ENCODE peak calls at places on chromosomes 6 and 20, in eight cellular contexts. C is A549; T is caudate nucleus; S is epithelial cell of esophagus; D is left colon; U is spleen; P is mucosa of descending colon; E is T-helper 2 cell treated with Interferon-gamma antibody and Interleukin-4, amounts not matched to agents 5 μg/mL and 100 μg/mL, for 36 hours. W is an unnamed sample.

GRCh38 chr6:107763959-107764358 is 60.2 kb downstream of the SCML4 start:
- DNase-seq in C (no peak), T (no peak), S (no peak), D (no peak), U (no peak), P (no peak), E (no peak), W (no peak)

GRCh38 chr20:46580613-46581012 is 30.2 kb upstream of the OCSTAMP start:
- DNase-seq in C (no peak), T (no peak), S (peak; percentile 22), D (no peak), U (no peak), P (no peak), E (no peak), W (no peak)

GRCh38 chr6:107634147-107635057 is 144.5 kb downstream of the SOBP start:
- DNase-seq in C (no peak), T (no peak), S (no peak), D (no peak), U (no peak), P (no peak), E (no peak), W (no peak)

GRCh38 chr6:14149053-14149746 is 31.6 kb downstream of the CD83 start:
- DNase-seq in C (no peak), T (no peak), S (no peak), D (no peak), U (no peak), P (no peak), E (no peak), W (no peak)

GRCh38 chr6:122472022-122472340 is 374 bp upstream of the SERINC1 start:
- DNase-seq in C (no peak), T (no peak), S (no peak), D (no peak), U (peak; percentile 25), P (no peak), E (no peak), W (no peak)

GRCh38 chr6:142758257-142759025 is 186.5 kb downstream of the HIVEP2 start:
- DNase-seq in C (no peak), T (no peak), S (no peak), D (no peak), U (no peak), P (no peak), E (no peak), W (no peak)

GRCh38 chr20:3925113-3925695 is 36.0 kb downstream of the PANK2 start:
- DNase-seq in C (no peak), T (no peak), S (no peak), D (no peak), U (no peak), P (no peak), E (no peak), W (no peak)

GRCh38 chr6:90530882-90531281 is 56.0 kb downstream of the MAP3K7 start:
- DNase-seq in C (no peak), T (no peak), S (no peak), D (no peak), U (no peak), P (no peak), E (no peak), W (no peak)

GRCh38 chr6:9699890-9700289 is 715.0 kb downstream of the TFAP2A start:
- DNase-seq in C (no peak), T (no peak), S (no peak), D (no peak), U (no peak), P (no peak), E (no peak), W (no peak)

GRCh38 chr20:3645309-3646066 is 17.7 kb downstream of the GFRA4 start:
- DNase-seq in C (no peak), T (no peak), S (no peak), D (no peak), U (no peak), P (no peak), E (no peak), W (no peak)

GRCh38 chr20:43736588-43737091 is 9.8 kb upstream of the GTSF1L start:
- DNase-seq in C (no peak), T (no peak), S (no peak), D (no peak), U (no peak), P (no peak), E (peak; percentile 69), W (no peak)

GRCh38 chr6:38004908-38005307 is 185.4 kb downstream of the ZFAND3 start:
- DNase-seq in C (no peak), T (no peak), S (no peak), D (no peak), U (no peak), P (no peak), E (no peak), W (no peak)

GRCh38 chr6:33694401-33694931 is 17.0 kb downstream of the UQCC2 start:
- DNase-seq in C (no peak), T (no peak), S (peak; percentile 79), D (no peak), U (peak; percentile 87), P (no peak), E (peak; percentile 83), W (peak; percentile 86)

GRCh38 chr6:43924222-43924702 is 154.3 kb downstream of the VEGFA start:
- DNase-seq in C (no peak), T (no peak), S (no peak), D (no peak), U (peak; percentile 86), P (no peak), E (peak; percentile 71), W (no peak)

GRCh38 chr6:16991981-16992629 is 109.7 kb upstream of the STMND1 start:
- DNase-seq in C (no peak), T (no peak), S (no peak), D (no peak), U (no peak), P (no peak), E (no peak), W (no peak)

GRCh38 chr6:131443514-131443913 is 129.5 kb upstream of the ARG1 start:
- DNase-seq in C (no peak), T (no peak), S (no peak), D (no peak), U (no peak), P (no peak), E (peak; percentile 41), W (no peak)

GRCh38 chr20:33653900-33654596 is 8.1 kb upstream of the C20orf144 start:
- DNase-seq in C (no peak), T (no peak), S (peak; percentile 65), D (peak; percentile 92), U (peak; percentile 31), P (peak; percentile 90), E (no peak), W (no peak)

GRCh38 chr6:148867851-148868250 is 121.0 kb downstream of the UST start:
- DNase-seq in C (no peak), T (no peak), S (peak; percentile 63), D (no peak), U (no peak), P (no peak), E (no peak), W (peak; percentile 18)

GRCh38 chr6:72425003-72425681 is 196.7 kb upstream of the KCNQ5 start:
- DNase-seq in C (no peak), T (no peak), S (peak; percentile 81), D (no peak), U (no peak), P (no peak), E (no peak), W (no peak)

GRCh38 chr6:155142163-155142901 is 121.5 kb upstream of the CLDN20 start:
- DNase-seq in C (no peak), T (no peak), S (no peak), D (no peak), U (no peak), P (no peak), E (no peak), W (no peak)

GRCh38 chr20:51446656-51447055 is 95.9 kb downstream of the NFATC2 start:
- DNase-seq in C (peak; percentile 94), T (no peak), S (peak; percentile 44), D (no peak), U (peak; percentile 60), P (no peak), E (no peak), W (peak; percentile 93)

GRCh38 chr20:18638768-18639167 is 50.9 kb downstream of the DTD1 start:
- DNase-seq in C (no peak), T (no peak), S (no peak), D (no peak), U (no peak), P (no peak), E (no peak), W (no peak)

GRCh38 chr20:62704341-62704948 is 4.2 kb upstream of the NTSR1 start:
- DNase-seq in C (peak; percentile 65), T (no peak), S (peak; percentile 98), D (peak; percentile 74), U (peak; percentile 83), P (peak; percentile 64), E (no peak), W (peak; percentile 60)

GRCh38 chr20:2364014-2364413 is 16.7 kb upstream of the TGM6 start:
- DNase-seq in C (no peak), T (no peak), S (peak; percentile 72), D (no peak), U (no peak), P (no peak), E (no peak), W (no peak)

GRCh38 chr20:18005170-18005989 is 36.6 kb downstream of the MGME1 start:
- DNase-seq in C (no peak), T (no peak), S (no peak), D (no peak), U (peak; percentile 82), P (no peak), E (no peak), W (no peak)

GRCh38 chr20:31985152-31985551 is 17.2 kb downstream of the XKR7 start:
- DNase-seq in C (no peak), T (no peak), S (no peak), D (no peak), U (peak; percentile 17), P (no peak), E (no peak), W (no peak)

GRCh38 chr6:168103036-168103830 is 24.2 kb upstream of the FRMD1 start:
- DNase-seq in C (no peak), T (no peak), S (no peak), D (no peak), U (peak; percentile 48), P (no peak), E (no peak), W (no peak)

GRCh38 chr6:125154184-125155135 is 887 bp downstream of the TPD52L1 start:
- DNase-seq in C (peak; percentile 55), T (peak; percentile 22), S (peak; percentile 80), D (peak; percentile 40), U (peak; percentile 78), P (peak; percentile 54), E (no peak), W (no peak)

GRCh38 chr6:121652726-121653623 is 217.5 kb downstream of the GJA1 start:
- DNase-seq in C (peak; percentile 2), T (no peak), S (peak; percentile 85), D (no peak), U (no peak), P (no peak), E (no peak), W (no peak)

GRCh38 chr6:39488255-39488881 is 165.9 kb upstream of the KCNK16 start:
- DNase-seq in C (no peak), T (no peak), S (no peak), D (no peak), U (no peak), P (no peak), E (no peak), W (no peak)

GRCh38 chr6:126959765-126960164 is 158.7 kb upstream of the RSPO3 start:
- DNase-seq in C (no peak), T (no peak), S (no peak), D (no peak), U (no peak), P (no peak), E (no peak), W (no peak)

GRCh38 chr6:170088349-170088951 is 202.4 kb downstream of the DLL1 start:
- DNase-seq in C (no peak), T (no peak), S (no peak), D (peak; percentile 26), U (peak; percentile 88), P (no peak), E (no peak), W (peak; percentile 36)

GRCh38 chr6:51213806-51214205 is 395.1 kb downstream of the TFAP2B start:
- DNase-seq in C (no peak), T (no peak), S (no peak), D (no peak), U (peak; percentile 56), P (peak; percentile 25), E (no peak), W (no peak)

GRCh38 chr6:135087803-135088202 is 33.2 kb upstream of the HBS1L start:
- DNase-seq in C (no peak), T (no peak), S (no peak), D (no peak), U (no peak), P (no peak), E (peak; percentile 66), W (no peak)

W was measured in SJSA1.